ENCODE peak calls at places on chromosomes 13 and 19, in four cellular contexts. F is suprapubic skin, H is cardiac muscle cell, Z is AG09319. A is an unnamed sample.
A peak's percentile ranks its signal among the peaks of the same experiment; 100 is the strongest.

GRCh38 chr19:39506944-39507714 is 7.8 kb upstream of the SELENOV start:
- DNase-seq in F (no peak), Z (no peak), H (peak; percentile 88), A (no peak)

GRCh38 chr19:5960005-5961001 is 17.6 kb downstream of the RANBP3 start:
- DNase-seq in F (no peak), H (peak; percentile 89), Z (no peak), A (no peak)

GRCh38 chr19:51550848-51551672 is 19.6 kb upstream of the SIGLEC6 start:
- DNase-seq in F (no peak), H (no peak), Z (no peak), A (no peak)

GRCh38 chr19:28319208-28319607 is 893.7 kb downstream of the UQCRFS1 start:
- DNase-seq in H (no peak), Z (no peak), F (no peak), A (no peak)

GRCh38 chr19:53945441-53945840 is 17.3 kb upstream of the CACNG8 start:
- DNase-seq in H (no peak), Z (no peak), F (no peak), A (no peak)

GRCh38 chr19:16001481-16002312 is 52.9 kb downstream of the OR10H4 start:
- DNase-seq in H (no peak), F (no peak), Z (peak; percentile 35), A (no peak)

GRCh38 chr13:25286308-25286968 is 850 bp downstream of the MTMR6 start:
- DNase-seq in F (no peak), Z (no peak), H (peak; percentile 37), A (no peak)

GRCh38 chr13:101576452-101576851 is 124.0 kb downstream of the ITGBL1 start:
- DNase-seq in Z (no peak), H (no peak), F (no peak), A (no peak)

GRCh38 chr13:25203256-25203794 is 31.2 kb upstream of the AMER2 start:
- DNase-seq in F (no peak), Z (no peak), H (no peak), A (no peak)

GRCh38 chr13:95258619-95259194 is 42.5 kb downstream of the ABCC4 start:
- DNase-seq in H (no peak), Z (no peak), F (no peak), A (no peak)

GRCh38 chr13:50377726-50378270 is 362.6 kb downstream of the KCNRG start:
- DNase-seq in F (no peak), H (no peak), Z (no peak), A (no peak)

GRCh38 chr13:24165746-24166145 is 5.2 kb downstream of the SPATA13 start:
- DNase-seq in Z (no peak), H (no peak), F (no peak), A (no peak)

GRCh38 chr13:26837997-26838396 is 77.4 kb upstream of the GPR12 start:
- DNase-seq in Z (no peak), F (peak; percentile 66), H (no peak), A (no peak)

GRCh38 chr13:47594833-47595232 is 406.2 kb downstream of the SUCLA2 start:
- DNase-seq in F (no peak), H (no peak), Z (no peak), A (no peak)

GRCh38 chr13:95185851-95186250 is 115.4 kb downstream of the ABCC4 start:
- DNase-seq in Z (no peak), H (no peak), F (no peak), A (no peak)

GRCh38 chr13:93646247-93646646 is 419.6 kb downstream of the GPC6 start:
- DNase-seq in H (no peak), F (no peak), Z (no peak), A (no peak)

GRCh38 chr13:50762969-50763568 is 80.4 kb downstream of the DLEU7 start:
- DNase-seq in F (no peak), H (no peak), Z (no peak), A (no peak)

GRCh38 chr13:27428160-27428559 is 3.7 kb downstream of the GTF3A start:
- DNase-seq in H (no peak), Z (no peak), F (no peak), A (no peak)

GRCh38 chr19:18021121-18021755 is 13.3 kb downstream of the ARRDC2 start:
- DNase-seq in H (no peak), F (peak; percentile 93), Z (no peak), A (no peak)

GRCh38 chr13:29499766-29500165 is 95.7 kb downstream of the SLC7A1 start:
- DNase-seq in Z (no peak), H (no peak), F (no peak), A (no peak)

GRCh38 chr19:54882758-54883157 is 8.7 kb downstream of the FCAR start:
- DNase-seq in Z (no peak), H (no peak), F (no peak), A (no peak)

GRCh38 chr13:113649212-113649611 is 8.8 kb downstream of the ATP4B start:
- DNase-seq in Z (no peak), H (no peak), F (peak; percentile 51), A (no peak)

GRCh38 chr19:53507523-53508442 is 30.2 kb upstream of the ZNF331 start:
- DNase-seq in H (no peak), Z (no peak), F (no peak), A (no peak)

GRCh38 chr13:111460548-111461444 is 140.4 kb downstream of the TEX29 start:
- DNase-seq in Z (peak; percentile 10), H (peak; percentile 66), F (peak; percentile 47), A (no peak)

GRCh38 chr13:81686877-81687276 is 1346.0 kb upstream of the SPRY2 start:
- DNase-seq in Z (no peak), F (no peak), H (peak; percentile 1), A (no peak)

GRCh38 chr19:305240-306150 is 14.3 kb upstream of the PLPP2 start:
- DNase-seq in F (no peak), Z (no peak), H (no peak), A (no peak)

GRCh38 chr19:30664358-30665058 is 292.3 kb downstream of the ZNF536 start:
- DNase-seq in H (peak; percentile 32), F (no peak), Z (no peak), A (no peak)
- TF ChIP-seq CTCF in H (peak; percentile 37), F (no peak), Z (peak; percentile 37), A (no peak)

GRCh38 chr19:11405846-11406643 is 13.1 kb downstream of the RGL3 start:
- DNase-seq in Z (no peak), F (no peak), H (no peak), A (no peak)
- TF ChIP-seq CTCF in Z (peak; percentile 18), F (no peak), H (peak; percentile 60), A (no peak)

GRCh38 chr13:107742544-107742943 is 472.8 kb downstream of the LIG4 start:
- DNase-seq in H (no peak), Z (no peak), F (no peak), A (no peak)
- TF ChIP-seq CTCF in H (no peak), Z (no peak), F (no peak), A (no peak)

GRCh38 chr19:2726904-2727639 is 5.9 kb upstream of the DIRAS1 start:
- DNase-seq in H (peak; percentile 30), F (no peak), Z (no peak), A (no peak)
- TF ChIP-seq CTCF in H (no peak), F (no peak), Z (no peak), A (no peak)

GRCh38 chr19:3599776-3600183 is 6.9 kb downstream of the TBXA2R start:
- DNase-seq in F (peak; percentile 59), Z (no peak), H (no peak), A (no peak)
- TF ChIP-seq CTCF in F (no peak), Z (no peak), H (peak; percentile 24), A (no peak)

GRCh38 chr13:33868343-33868994 is 50.5 kb downstream of the RFC3 start:
- DNase-seq in Z (no peak), F (no peak), H (no peak), A (no peak)

GRCh38 chr13:33870046-33870668 is 52.2 kb downstream of the RFC3 start:
- DNase-seq in H (no peak), F (no peak), Z (no peak), A (no peak)

GRCh38 chr13:33867472-33867871 is 49.5 kb downstream of the RFC3 start:
- DNase-seq in F (no peak), Z (no peak), H (no peak), A (no peak)

GRCh38 chr13:33871207-33872004 is 53.5 kb downstream of the RFC3 start:
- DNase-seq in Z (no peak), F (no peak), H (no peak), A (no peak)

DNA sequence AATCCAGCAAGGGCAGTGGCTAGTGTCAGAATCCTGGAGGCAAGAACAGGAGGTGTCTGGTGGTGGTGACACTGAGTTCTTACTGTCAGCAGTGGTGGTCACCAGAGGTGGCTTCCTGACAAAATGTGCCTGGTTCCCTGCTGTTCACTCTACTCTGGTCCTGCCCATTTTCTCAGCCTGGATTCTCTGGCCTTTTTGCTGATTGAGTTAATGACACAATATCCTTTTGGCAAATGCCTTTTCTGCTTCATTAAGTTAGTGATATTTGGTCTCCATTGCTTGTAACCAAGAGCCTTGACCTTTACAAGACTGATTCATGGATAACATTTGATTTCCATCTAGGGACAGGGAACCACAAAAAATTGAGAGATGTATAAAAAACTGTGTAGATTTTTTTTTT is 51.1 kb downstream of the RFC3 start:
- DNase-seq in F (no peak), Z (no peak), H (no peak), A (no peak)
- TF ChIP-seq CTCF in F (no peak), Z (no peak), H (no peak), A (no peak)

GRCh38 chr19:30437869-30438268 is 65.7 kb downstream of the ZNF536 start:
- DNase-seq in H (no peak), Z (no peak), F (no peak), A (no peak)
- TF ChIP-seq CTCF in H (no peak), Z (no peak), F (no peak), A (no peak)

DNA sequence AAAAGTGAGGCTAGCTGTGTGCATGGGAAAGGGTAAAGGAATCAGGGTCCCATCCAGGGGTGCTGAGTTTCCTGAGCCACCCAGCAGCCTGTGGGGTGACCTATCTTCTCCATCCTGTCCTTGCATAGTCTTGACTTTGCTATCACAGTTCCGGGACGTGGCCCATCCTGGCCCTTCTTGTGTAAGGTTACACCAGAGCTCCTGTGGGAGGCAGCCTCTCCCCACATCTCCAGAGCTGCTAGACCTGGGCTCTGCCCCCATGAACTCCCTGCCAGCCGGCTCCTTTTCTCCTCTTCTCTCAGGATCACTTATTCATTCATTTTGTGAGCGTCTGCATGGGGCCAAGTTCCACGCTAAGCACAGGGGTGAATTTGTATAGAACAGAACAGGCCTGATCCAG is 238.9 kb downstream of the TSHZ3 start:
- DNase-seq in H (peak; percentile 41), F (no peak), Z (peak; percentile 29), A (no peak)
- TF ChIP-seq CTCF in H (peak; percentile 57), F (no peak), Z (peak; percentile 53), A (no peak)

A was measured in omental fat pad.